ENCODE peak calls at places on chromosome 15, in seven cellular contexts. S is gastrocnemius medialis, G is A673, L is osteoblast, N is WERI-Rb-1, J is AG04450, I is pancreas. D is an unnamed sample. For H3K9me3, the result is how much of the 10 kb centered on the place peaks cover.

GRCh38 chr15:32993285-32993684 is 201.2 kb downstream of the FMN1 start:
- DNase-seq in J (no peak), N (no peak), G (peak), S (no peak), I (no peak), L (no peak), D (no peak)

GRCh38 chr15:56160966-56161365 is 82.7 kb downstream of the RFX7 start:
- DNase-seq in N (no peak), S (no peak), L (no peak), I (no peak), G (no peak), J (no peak), D (no peak)

GRCh38 chr15:78127882-78128281 is 3.4 kb downstream of the CIB2 start:
- DNase-seq in I (no peak), G (no peak), J (no peak), S (no peak), N (no peak), L (no peak), D (no peak)

GRCh38 chr15:39774688-39775267 is 7.9 kb downstream of the FSIP1 start:
- DNase-seq in L (no peak), G (no peak), J (no peak), S (no peak), N (peak), I (no peak), D (no peak)

GRCh38 chr15:97504031-97504430 is 456.5 kb upstream of the ARRDC4 start:
- DNase-seq in I (no peak), L (no peak), S (no peak), J (no peak), G (peak), N (no peak), D (no peak)

GRCh38 chr15:97929456-97930229 is 30.9 kb upstream of the ARRDC4 start:
- DNase-seq in N (no peak), G (no peak), L (no peak), S (no peak), J (no peak), I (no peak), D (no peak)

GRCh38 chr15:50876260-50876988 is 32.1 kb upstream of the AP4E1 start:
- DNase-seq in L (peak), S (no peak), G (no peak), N (no peak), I (no peak), J (no peak), D (no peak)

GRCh38 chr15:28021281-28022039 is 77.7 kb downstream of the OCA2 start:
- DNase-seq in N (peak), J (peak), G (peak), L (peak), I (peak), S (no peak), D (peak)

GRCh38 chr15:60529332-60529731 is 50.4 kb upstream of the ICE2 start:
- DNase-seq in S (no peak), N (no peak), G (no peak), I (no peak), J (no peak), L (no peak), D (no peak)

GRCh38 chr15:49215768-49216739 is 46.0 kb downstream of the GALK2 start:
- DNase-seq in S (no peak), N (no peak), J (no peak), L (no peak), G (peak), I (peak), D (peak)

GRCh38 chr15:74193305-74193718 is 9.3 kb downstream of the STRA6 start:
- DNase-seq in J (no peak), S (no peak), N (peak), G (peak), L (peak), I (no peak), D (no peak)

GRCh38 chr15:28979208-28979891 is 93.6 kb downstream of the APBA2 start:
- DNase-seq in I (no peak), G (no peak), L (no peak), S (no peak), J (no peak), N (no peak), D (peak)

GRCh38 chr15:63456253-63456652 is 48.1 kb upstream of the USP3 start:
- DNase-seq in L (no peak), J (no peak), N (no peak), S (no peak), I (no peak), G (no peak), D (no peak)

GRCh38 chr15:90059208-90059985 is 42.9 kb downstream of the IDH2 start:
- DNase-seq in L (no peak), S (peak), I (no peak), G (no peak), J (no peak), N (no peak), D (no peak)

GRCh38 chr15:64761156-64761555 is 14.2 kb downstream of the RBPMS2 start:
- DNase-seq in S (no peak), I (no peak), J (no peak), L (peak), G (no peak), N (no peak), D (no peak)

GRCh38 chr15:31499953-31500808 is 173.5 kb downstream of the KLF13 start:
- DNase-seq in G (no peak), I (no peak), N (no peak), L (no peak), J (no peak), S (no peak), D (no peak)

GRCh38 chr15:75966073-75966472 is 46.2 kb downstream of the NRG4 start:
- DNase-seq in I (no peak), G (no peak), L (no peak), J (peak), N (no peak), S (no peak), D (no peak)

GRCh38 chr15:60396964-60397771 is 618 bp downstream of the ANXA2 start:
- DNase-seq in L (peak), S (peak), N (no peak), I (peak), J (no peak), G (peak), D (peak)

GRCh38 chr15:66196565-66196964 is 57.0 kb downstream of the MEGF11 start:
- DNase-seq in I (no peak), S (no peak), L (peak), N (no peak), J (no peak), G (no peak), D (no peak)

GRCh38 chr15:60957111-60957510 is 272.0 kb downstream of the RORA start:
- DNase-seq in I (no peak), J (no peak), G (no peak), N (no peak), S (no peak), L (no peak), D (peak)

GRCh38 chr15:96359371-96359771 is 28.9 kb downstream of the NR2F2 start:
- DNase-seq in L (peak), N (no peak), S (no peak), G (no peak), I (no peak), J (no peak), D (no peak)

GRCh38 chr15:41545218-41545617 is 1.2 kb upstream of the RPAP1 start:
- DNase-seq in G (no peak), I (no peak), J (no peak), N (no peak), S (no peak), L (no peak), D (no peak)

GRCh38 chr15:41546846-41547786 is 3.1 kb upstream of the RPAP1 start:
- DNase-seq in G (peak), N (no peak), I (no peak), S (no peak), L (no peak), J (no peak), D (no peak)

GRCh38 chr15:41543521-41543870 is 561 bp downstream of the RPAP1 start:
- DNase-seq in N (no peak), J (no peak), L (peak), S (no peak), G (no peak), I (no peak), D (no peak)

GRCh38 chr15:41550066-41550805 is 6.2 kb upstream of the RPAP1 start:
- DNase-seq in N (no peak), S (no peak), L (no peak), J (no peak), I (no peak), G (no peak), D (no peak)

DNA sequence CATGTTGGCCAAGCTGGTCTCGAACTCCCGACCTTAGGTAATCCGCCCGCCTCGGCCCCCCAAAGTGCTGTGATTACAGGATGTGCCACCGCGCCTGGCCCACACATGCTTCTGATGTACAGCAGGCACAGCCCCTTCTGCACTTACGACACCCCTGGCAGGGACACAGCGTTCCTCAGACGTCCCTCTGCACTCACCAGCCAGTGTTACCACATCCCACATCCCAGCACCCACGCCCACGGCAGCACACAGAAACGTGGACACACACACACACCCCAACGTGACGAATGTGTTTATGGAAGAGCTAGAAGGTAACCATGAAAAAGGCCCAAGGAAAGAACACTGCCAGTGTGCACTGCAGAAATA is 576 bp upstream of the RPAP1 start:
- DNase-seq in N (no peak), G (no peak), S (no peak), J (no peak), I (peak), L (no peak), D (no peak)
- H3K9me3 ChIP-seq in N (under half), G (under half), S (under half), J (under half), I (under half), L (under half), D (under half)

DNA sequence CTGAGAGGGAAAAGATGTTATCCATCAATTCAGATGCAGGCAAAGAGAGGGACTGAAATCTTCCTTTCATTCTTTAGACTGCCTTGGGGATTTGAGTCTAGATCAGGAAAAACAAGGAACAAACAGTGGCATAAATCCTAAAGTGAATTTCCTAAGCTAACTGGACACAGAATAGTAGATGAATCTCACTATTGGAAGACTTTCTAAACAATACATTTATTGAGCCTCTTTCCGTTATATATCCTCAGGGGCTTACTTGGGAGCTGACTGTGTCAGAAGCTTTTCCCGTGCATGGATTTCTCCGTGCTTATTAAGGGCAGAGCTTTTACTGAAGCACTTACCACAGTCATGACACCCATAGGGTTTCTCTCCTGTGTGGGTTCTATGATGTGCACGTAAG is 10.0 kb downstream of the ZSCAN29 start:
- DNase-seq in N (no peak), I (no peak), J (no peak), S (no peak), L (no peak), G (no peak), D (no peak)
- H3K9me3 ChIP-seq in N (under half), I (under half), J (under half), S (under half), L (under half), G (half or more), D (under half)

DNA sequence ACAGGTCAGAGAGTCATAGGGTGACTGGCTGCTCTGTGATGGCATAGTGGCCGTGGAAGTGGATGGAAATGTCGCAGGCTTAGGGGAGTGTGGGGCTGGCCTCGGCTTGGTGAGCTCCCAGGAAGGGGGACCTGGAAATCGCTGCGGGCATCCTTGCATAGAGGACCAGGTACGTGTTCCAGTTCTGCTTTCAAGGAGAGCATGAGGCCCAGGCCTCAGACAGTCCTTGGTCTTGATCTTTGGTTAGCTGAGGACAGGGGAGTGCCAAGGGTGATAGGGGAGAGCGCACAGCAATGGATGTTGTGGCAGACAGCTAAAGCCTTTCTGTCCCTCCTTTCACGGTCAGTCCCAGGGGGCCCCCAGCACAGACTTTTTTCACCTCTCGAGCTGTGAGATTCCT is 110.5 kb downstream of the SNRPN start:
- DNase-seq in S (no peak), G (no peak), J (no peak), N (no peak), L (peak), I (no peak), D (no peak)
- H3K9me3 ChIP-seq in S (half or more), G (half or more), J (half or more), N (half or more), L (half or more), I (half or more), D (under half)

GRCh38 chr15:20348291-20348899 is 193.2 kb downstream of the GOLGA6L6 start:
- DNase-seq in J (no peak), G (no peak), N (no peak), L (peak), S (no peak), I (no peak), D (no peak)
- H3K9me3 ChIP-seq in J (half or more), G (half or more), N (under half), L (under half), S (under half), I (under half), D (under half)

GRCh38 chr15:79875213-79875612 is 21.6 kb downstream of the MTHFS start:
- DNase-seq in S (no peak), G (no peak), J (no peak), L (no peak), I (no peak), N (no peak), D (no peak)
- H3K9me3 ChIP-seq in S (under half), G (under half), J (under half), L (under half), I (under half), N (under half), D (under half)

DNA sequence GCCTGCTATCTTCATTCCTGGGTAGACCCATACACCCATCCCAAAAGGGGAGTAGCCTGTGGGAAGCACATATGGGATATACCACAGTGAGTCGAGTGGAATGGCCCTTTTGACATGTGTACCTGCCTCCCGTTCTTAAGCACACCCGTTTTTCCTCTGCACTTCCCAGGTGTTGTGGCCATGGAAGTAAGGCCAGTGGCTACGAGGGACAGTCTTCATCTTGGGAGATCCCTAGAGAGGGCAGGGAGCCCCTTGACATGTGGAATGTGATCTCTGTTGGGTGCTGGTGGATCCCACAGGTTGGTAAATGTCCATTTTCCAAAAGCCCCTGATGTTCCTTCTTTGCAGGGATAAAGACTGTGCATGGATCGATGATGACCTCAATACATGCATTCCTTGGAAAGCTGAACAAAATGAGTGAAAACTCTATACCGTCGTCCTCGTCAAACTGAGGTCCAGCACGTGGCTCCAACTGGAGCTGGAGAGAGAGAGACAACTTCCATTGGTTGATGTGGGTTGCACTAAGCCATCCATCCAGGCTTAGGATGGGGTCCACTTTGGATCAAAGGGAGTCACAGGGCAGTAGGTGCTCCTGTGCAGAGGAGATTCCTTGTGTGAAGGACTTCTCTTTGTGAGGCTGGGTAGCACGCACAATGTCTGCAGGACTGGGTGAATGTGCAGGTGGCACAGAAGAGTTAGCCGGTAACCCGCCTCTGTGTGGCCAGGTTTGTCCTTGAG is 136.8 kb downstream of the SNRPN start:
- DNase-seq in L (no peak), S (no peak), I (no peak), J (no peak), G (no peak), N (no peak), D (no peak)
- H3K9me3 ChIP-seq in L (under half), S (under half), I (under half), J (half or more), G (under half), N (under half), D (under half)

GRCh38 chr15:24068102-24068501 is 381.0 kb upstream of the NDN start:
- DNase-seq in G (no peak), N (no peak), L (no peak), J (no peak), I (peak), S (no peak), D (no peak)
- H3K9me3 ChIP-seq in G (half or more), N (under half), L (under half), J (under half), I (under half), S (under half), D (under half)

DNA sequence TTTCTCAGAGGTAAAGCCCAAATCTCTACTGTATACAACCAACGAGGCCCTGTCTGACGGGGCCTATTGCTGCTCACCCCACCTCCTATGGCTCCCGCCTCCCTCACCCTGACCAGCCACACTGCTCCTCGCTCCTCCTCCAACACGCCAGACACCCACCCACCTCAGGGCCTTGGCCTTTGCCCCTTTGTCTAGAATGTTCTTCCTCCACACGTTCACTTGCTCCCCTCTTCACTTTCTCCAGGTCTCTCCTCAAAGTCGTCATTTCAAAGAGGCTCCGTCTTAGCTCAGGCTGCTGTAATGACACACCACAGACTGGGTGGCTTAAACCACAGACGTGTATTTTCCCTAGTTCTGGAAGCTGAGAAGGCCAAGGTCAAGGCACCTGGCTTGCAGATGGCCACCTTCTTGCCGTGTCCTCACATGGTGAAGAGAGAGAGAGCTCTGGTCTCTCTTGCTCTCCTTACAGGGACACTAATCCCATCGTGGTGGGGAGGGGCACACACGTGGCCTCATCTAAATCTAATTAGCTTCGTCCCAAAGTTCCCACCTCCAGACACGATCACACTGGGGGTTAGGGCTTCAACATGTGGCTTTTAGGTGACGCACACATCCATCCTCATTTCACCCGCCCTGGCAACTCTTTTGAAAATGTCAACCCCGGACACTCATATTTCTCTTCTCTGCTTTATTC is 98.2 kb downstream of the TLE3 start:
- DNase-seq in I (no peak), L (peak), S (no peak), J (no peak), G (no peak), N (peak), D (no peak)
- H3K9me3 ChIP-seq in I (under half), L (under half), S (under half), J (under half), G (under half), N (under half), D (under half)

GRCh38 chr15:100588638-100589242 is 13.2 kb downstream of the LINS1 start:
- DNase-seq in I (no peak), S (no peak), L (no peak), J (no peak), N (no peak), G (peak), D (no peak)
- H3K9me3 ChIP-seq in I (under half), S (under half), L (under half), J (under half), N (under half), G (under half), D (under half)

GRCh38 chr15:34038404-34039179 is 412 bp downstream of the AVEN start:
- DNase-seq in J (no peak), S (peak), L (peak), I (peak), N (peak), G (peak), D (peak)

GRCh38 chr15:34038023-34038403 is 991 bp downstream of the AVEN start:
- DNase-seq in G (no peak), J (no peak), N (no peak), I (no peak), L (no peak), S (no peak), D (no peak)

GRCh38 chr15:34039506-34040123 is 611 bp upstream of the AVEN start:
- DNase-seq in I (no peak), N (no peak), S (no peak), J (no peak), G (no peak), L (peak), D (no peak)

GRCh38 chr15:34043391-34043790 is 4.4 kb upstream of the AVEN start:
- DNase-seq in J (no peak), N (no peak), L (peak), S (no peak), I (no peak), G (no peak), D (no peak)

DNA sequence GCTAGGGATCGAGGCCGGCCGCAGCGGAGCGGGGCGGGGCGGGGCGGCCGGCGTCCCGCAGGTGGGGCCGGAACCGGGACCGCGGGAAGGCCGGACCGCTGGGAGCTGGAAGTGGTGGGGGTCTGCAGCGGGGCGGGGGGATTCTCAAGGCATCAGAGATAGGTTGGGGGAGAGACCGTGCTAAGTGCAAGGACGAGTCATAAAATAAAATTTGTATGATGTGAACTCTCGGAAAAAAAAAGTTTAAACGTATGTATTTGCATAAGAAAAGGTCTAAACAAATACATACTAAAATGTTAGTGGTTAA is at the start of gene AVEN:
- DNase-seq in L (no peak), S (no peak), N (no peak), G (no peak), I (no peak), J (no peak), D (no peak)
- H3K9me3 ChIP-seq in L (under half), S (under half), N (under half), G (under half), I (under half), J (under half), D (under half)